ENCODE peak calls at places on chromosomes 7 and 10, in five cellular contexts. J, G, S, B and M are unnamed samples.

GRCh38 chr10:23892296-23892695 is 316.6 kb upstream of the KIAA1217 start:
- DNase-seq in J (no peak), G (no peak), S (no peak), B (no peak), M (no peak)

GRCh38 chr7:18489624-18490023 is 5.9 kb upstream of the HDAC9 start:
- DNase-seq in J (no peak), G (no peak), S (no peak), B (no peak), M (no peak)

GRCh38 chr10:59865101-59865500 is 41.3 kb downstream of the CCDC6 start:
- DNase-seq in J (peak), G (peak), S (no peak), B (no peak), M (no peak)

GRCh38 chr7:151056286-151057037 is 1.2 kb downstream of the CDK5 start:
- DNase-seq in J (no peak), G (no peak), S (no peak), B (no peak), M (no peak)

GRCh38 chr10:10869592-10869991 is 148.1 kb upstream of the CELF2 start:
- DNase-seq in J (peak), G (no peak), S (no peak), B (no peak), M (no peak)

GRCh38 chr10:79390551-79391229 is 43.4 kb downstream of the PPIF start:
- DNase-seq in J (peak), G (no peak), S (no peak), B (no peak), M (no peak)

GRCh38 chr10:24723386-24723787 is 300 bp downstream of the ARHGAP21 start:
- DNase-seq in J (peak), G (peak), S (no peak), B (no peak), M (no peak)

GRCh38 chr7:68166525-68166924 is 1169.9 kb downstream of the TYW1 start:
- DNase-seq in J (no peak), G (no peak), S (no peak), B (no peak), M (no peak)

GRCh38 chr7:45107356-45107755 is 4.1 kb downstream of the TBRG4 start:
- DNase-seq in J (no peak), G (no peak), S (no peak), B (no peak), M (no peak)

GRCh38 chr7:2030475-2031456 is 202.0 kb downstream of the MAD1L1 start:
- DNase-seq in J (no peak), G (no peak), S (no peak), B (no peak), M (no peak)

GRCh38 chr7:150961510-150962284 is 16.4 kb downstream of the KCNH2 start:
- DNase-seq in J (no peak), G (peak), S (no peak), B (no peak), M (no peak)

GRCh38 chr10:109306698-109307097 is 616.6 kb downstream of the XPNPEP1 start:
- DNase-seq in J (peak), G (no peak), S (no peak), B (no peak), M (no peak)

GRCh38 chr7:105621617-105622016 is 40.3 kb upstream of the EFCAB10 start:
- DNase-seq in J (peak), G (no peak), S (no peak), B (peak), M (no peak)

GRCh38 chr10:90023950-90024349 is 322.6 kb downstream of the KIF20B start:
- DNase-seq in J (no peak), G (no peak), S (no peak), B (no peak), M (no peak)

GRCh38 chr10:33609546-33609945 is 275.1 kb upstream of the NRP1 start:
- DNase-seq in J (no peak), G (no peak), S (no peak), B (no peak), M (no peak)

GRCh38 chr10:128879441-128880175 is 587.4 kb upstream of the MGMT start:
- DNase-seq in J (no peak), G (no peak), S (no peak), B (no peak), M (no peak)